ENCODE peak calls at places on chromosome 18, in ten cellular contexts. M, S, Q, F, K, Z, L, D, P and V are unnamed samples.

GRCh38 chr18:21638822-21639221 is 26.7 kb downstream of the SNRPD1 start:
- DNase-seq in P (no peak), Q (no peak), M (no peak), Z (no peak), K (no peak), L (no peak), F (no peak), D (no peak), S (no peak), V (no peak)

GRCh38 chr18:24176727-24177416 is 38.0 kb downstream of the CABYR start:
- DNase-seq in S (peak; percentile 70), P (peak; percentile 55), F (peak; percentile 15), M (no peak), D (peak; percentile 64), L (peak; percentile 61), K (peak; percentile 58), Q (peak; percentile 44), Z (peak; percentile 51), V (peak; percentile 52)

GRCh38 chr18:9993846-9994660 is 80.2 kb downstream of the VAPA start:
- DNase-seq in S (no peak), D (no peak), F (no peak), L (no peak), M (no peak), Q (no peak), Z (no peak), K (no peak), P (peak; percentile 42), V (no peak)

GRCh38 chr18:3452750-3453539 is 3.0 kb downstream of the TGIF1 start:
- DNase-seq in L (peak; percentile 41), M (no peak), P (no peak), F (no peak), D (no peak), Z (no peak), K (no peak), S (no peak), Q (peak; percentile 9), V (peak; percentile 33)

GRCh38 chr18:8800445-8800844 is 95.1 kb downstream of the MTCL1 start:
- DNase-seq in Q (peak; percentile 99), F (no peak), M (no peak), K (no peak), Z (peak; percentile 84), L (peak; percentile 97), D (no peak), S (peak; percentile 88), P (no peak), V (peak; percentile 68)

GRCh38 chr18:69895081-69896047 is 52.3 kb downstream of the CD226 start:
- DNase-seq in P (no peak), S (no peak), M (no peak), Z (no peak), F (no peak), L (no peak), D (no peak), K (no peak), Q (no peak), V (no peak)

GRCh38 chr18:9547767-9548166 is 66.6 kb downstream of the PPP4R1 start:
- DNase-seq in F (no peak), K (no peak), Q (no peak), M (no peak), P (no peak), S (no peak), Z (no peak), D (no peak), L (no peak), V (no peak)

GRCh38 chr18:58590231-58590630 is 38.7 kb downstream of the ALPK2 start:
- DNase-seq in Z (peak; percentile 79), K (no peak), L (peak; percentile 91), D (no peak), P (no peak), M (no peak), F (no peak), Q (peak; percentile 72), S (peak; percentile 92), V (no peak)

GRCh38 chr18:23143871-23144270 is 8.6 kb downstream of the CABLES1 start:
- DNase-seq in D (no peak), S (no peak), K (no peak), L (no peak), Z (no peak), Q (no peak), M (no peak), P (no peak), F (peak; percentile 62), V (no peak)

GRCh38 chr18:48409591-48410094 is 460 bp upstream of the ZBTB7C start:
- DNase-seq in Q (peak; percentile 21), K (peak; percentile 4), L (no peak), F (no peak), Z (peak; percentile 40), D (peak; percentile 39), M (no peak), P (peak; percentile 20), S (peak; percentile 55), V (no peak)

GRCh38 chr18:79799619-79800352 is 2.0 kb downstream of the KCNG2 start:
- DNase-seq in S (no peak), Q (no peak), L (no peak), Z (no peak), D (no peak), M (peak; percentile 67), P (no peak), K (no peak), F (no peak), V (no peak)

GRCh38 chr18:77321823-77322805 is 72.5 kb downstream of the GALR1 start:
- DNase-seq in Q (no peak), Z (no peak), D (no peak), K (peak; percentile 67), S (no peak), P (peak; percentile 36), L (no peak), M (no peak), F (no peak), V (no peak)

GRCh38 chr18:32478818-32479217 is 8.1 kb upstream of the GAREM1 start:
- DNase-seq in F (no peak), P (no peak), Z (no peak), M (no peak), Q (no peak), K (no peak), L (no peak), D (no peak), S (no peak), V (no peak)

GRCh38 chr18:5253910-5254309 is 41.6 kb downstream of the ZBTB14 start:
- DNase-seq in M (no peak), S (no peak), Z (no peak), D (no peak), P (no peak), L (peak; percentile 11), F (no peak), K (no peak), Q (no peak), V (no peak)

GRCh38 chr18:8121942-8122480 is 487.2 kb upstream of the RAB12 start:
- DNase-seq in Z (peak; percentile 14), P (no peak), Q (peak; percentile 50), S (peak; percentile 33), M (no peak), F (no peak), K (peak; percentile 8), D (no peak), L (peak; percentile 96), V (peak; percentile 38)

GRCh38 chr18:31760695-31761094 is at the start of gene SLC25A52:
- DNase-seq in M (no peak), D (no peak), F (no peak), Z (no peak), K (peak; percentile 42), Q (no peak), L (no peak), P (no peak), S (peak; percentile 13), V (no peak)

GRCh38 chr18:61352611-61353010 is 19.4 kb downstream of the CDH20 start:
- DNase-seq in S (no peak), K (no peak), L (peak; percentile 51), Z (no peak), F (no peak), D (no peak), P (no peak), Q (no peak), M (no peak), V (no peak)